ENCODE peak calls at places on chromosomes 16 and 17, in seven cellular contexts. One of them, this sample, is unnamed.
A peak's percentile ranks its signal among the peaks of the same experiment; 100 is the strongest.

GRCh38 chr17:82840431-82840831 is 609 bp upstream of the ZNF750 start:
- DNase-seq in neuronal stem cell: no peak
- DNase-seq in mesendoderm: peak; percentile 28
- DNase-seq in trophoblast cell: no peak
- DNase-seq in H9: no peak
- DNase-seq in IMR-90: no peak
- DNase-seq in H1: no peak
- DNase-seq in this sample: no peak

GRCh38 chr17:48618366-48618896 is 3.3 kb upstream of the HOXB8 start:
- DNase-seq in IMR-90: peak; percentile 79
- DNase-seq in H9: peak; percentile 93
- DNase-seq in mesendoderm: peak; percentile 86
- DNase-seq in neuronal stem cell: peak; percentile 87
- DNase-seq in H1: peak; percentile 95
- DNase-seq in trophoblast cell: peak; percentile 95
- DNase-seq in this sample: peak; percentile 94

GRCh38 chr17:40198576-40198975 is 20.5 kb upstream of the WIPF2 start:
- DNase-seq in trophoblast cell: no peak
- DNase-seq in H9: no peak
- DNase-seq in neuronal stem cell: no peak
- DNase-seq in IMR-90: no peak
- DNase-seq in H1: no peak
- DNase-seq in mesendoderm: no peak
- DNase-seq in this sample: no peak

GRCh38 chr16:64983983-64984382 is 137.9 kb downstream of the CDH11 start:
- DNase-seq in neuronal stem cell: peak; percentile 30
- DNase-seq in trophoblast cell: peak; percentile 0
- DNase-seq in mesendoderm: peak; percentile 85
- DNase-seq in IMR-90: peak; percentile 89
- DNase-seq in H1: peak; percentile 78
- DNase-seq in H9: peak; percentile 77
- DNase-seq in this sample: peak; percentile 92

GRCh38 chr16:87922250-87922871 is 14.0 kb downstream of the CA5A start:
- DNase-seq in trophoblast cell: no peak
- DNase-seq in neuronal stem cell: no peak
- DNase-seq in H9: no peak
- DNase-seq in mesendoderm: no peak
- DNase-seq in H1: no peak
- DNase-seq in IMR-90: no peak
- DNase-seq in this sample: no peak

GRCh38 chr16:9259914-9260608 is 168.6 kb downstream of the HAPSTR1 start:
- DNase-seq in trophoblast cell: peak; percentile 9
- DNase-seq in IMR-90: no peak
- DNase-seq in mesendoderm: no peak
- DNase-seq in H1: no peak
- DNase-seq in neuronal stem cell: no peak
- DNase-seq in H9: no peak
- DNase-seq in this sample: no peak

GRCh38 chr16:26593700-26594099 is 473.0 kb upstream of the C16orf82 start:
- DNase-seq in H1: no peak
- DNase-seq in H9: no peak
- DNase-seq in mesendoderm: no peak
- DNase-seq in IMR-90: no peak
- DNase-seq in trophoblast cell: no peak
- DNase-seq in neuronal stem cell: no peak
- DNase-seq in this sample: no peak

GRCh38 chr16:57765160-57765728 is 29.7 kb downstream of the KATNB1 start:
- DNase-seq in H9: no peak
- DNase-seq in H1: no peak
- DNase-seq in neuronal stem cell: no peak
- DNase-seq in mesendoderm: no peak
- DNase-seq in trophoblast cell: no peak
- DNase-seq in IMR-90: no peak
- DNase-seq in this sample: no peak

GRCh38 chr16:84166796-84167695 is 19.8 kb downstream of the TAF1C start:
- DNase-seq in trophoblast cell: no peak
- DNase-seq in mesendoderm: no peak
- DNase-seq in neuronal stem cell: no peak
- DNase-seq in H9: no peak
- DNase-seq in IMR-90: no peak
- DNase-seq in H1: no peak
- DNase-seq in this sample: no peak

GRCh38 chr17:69779378-69780214 is 295.4 kb upstream of the KCNJ16 start:
- DNase-seq in IMR-90: peak; percentile 90
- DNase-seq in trophoblast cell: no peak
- DNase-seq in mesendoderm: no peak
- DNase-seq in H9: no peak
- DNase-seq in neuronal stem cell: no peak
- DNase-seq in H1: no peak
- DNase-seq in this sample: peak; percentile 37

GRCh38 chr16:87133112-87133850 is 183.9 kb downstream of the C16orf95 start:
- DNase-seq in H1: no peak
- DNase-seq in H9: no peak
- DNase-seq in mesendoderm: no peak
- DNase-seq in neuronal stem cell: no peak
- DNase-seq in trophoblast cell: no peak
- DNase-seq in IMR-90: no peak
- DNase-seq in this sample: no peak

GRCh38 chr17:67992541-67993152 is 3.6 kb downstream of the C17orf58 start:
- DNase-seq in H1: no peak
- DNase-seq in H9: no peak
- DNase-seq in mesendoderm: no peak
- DNase-seq in IMR-90: no peak
- DNase-seq in neuronal stem cell: peak; percentile 4
- DNase-seq in trophoblast cell: peak; percentile 57
- DNase-seq in this sample: no peak

GRCh38 chr17:78999056-78999768 is 10.4 kb downstream of the CANT1 start:
- DNase-seq in H9: no peak
- DNase-seq in H1: no peak
- DNase-seq in IMR-90: no peak
- DNase-seq in trophoblast cell: no peak
- DNase-seq in mesendoderm: no peak
- DNase-seq in neuronal stem cell: no peak
- DNase-seq in this sample: no peak

GRCh38 chr16:49081556-49081955 is 200.1 kb downstream of the CBLN1 start:
- DNase-seq in trophoblast cell: no peak
- DNase-seq in neuronal stem cell: no peak
- DNase-seq in IMR-90: no peak
- DNase-seq in mesendoderm: no peak
- DNase-seq in H9: no peak
- DNase-seq in H1: no peak
- DNase-seq in this sample: no peak

GRCh38 chr16:58885528-58886170 is 151.5 kb upstream of the GOT2 start:
- DNase-seq in IMR-90: no peak
- DNase-seq in trophoblast cell: no peak
- DNase-seq in mesendoderm: no peak
- DNase-seq in H9: no peak
- DNase-seq in H1: no peak
- DNase-seq in neuronal stem cell: no peak
- DNase-seq in this sample: no peak

GRCh38 chr17:50712641-50713296 is 5.1 kb upstream of the ANKRD40 start:
- DNase-seq in trophoblast cell: no peak
- DNase-seq in H1: no peak
- DNase-seq in IMR-90: no peak
- DNase-seq in neuronal stem cell: no peak
- DNase-seq in H9: no peak
- DNase-seq in mesendoderm: no peak
- DNase-seq in this sample: no peak

GRCh38 chr17:28727727-28728363 is 743 bp upstream of the NEK8 start:
- DNase-seq in mesendoderm: peak; percentile 99
- DNase-seq in IMR-90: peak; percentile 48
- DNase-seq in neuronal stem cell: peak; percentile 75
- DNase-seq in H9: peak; percentile 95
- DNase-seq in trophoblast cell: peak; percentile 89
- DNase-seq in H1: peak; percentile 81
- DNase-seq in this sample: peak; percentile 88

GRCh38 chr17:76252040-76252954 is 12.0 kb upstream of the RNF157 start:
- DNase-seq in neuronal stem cell: no peak
- DNase-seq in mesendoderm: no peak
- DNase-seq in H9: no peak
- DNase-seq in IMR-90: peak; percentile 99
- DNase-seq in trophoblast cell: peak; percentile 99
- DNase-seq in H1: no peak
- DNase-seq in this sample: peak; percentile 100

GRCh38 chr17:55265434-55266021 is 768 bp downstream of the HLF start:
- DNase-seq in IMR-90: no peak
- DNase-seq in H9: no peak
- DNase-seq in trophoblast cell: no peak
- DNase-seq in mesendoderm: no peak
- DNase-seq in H1: peak; percentile 52
- DNase-seq in neuronal stem cell: no peak
- DNase-seq in this sample: no peak

GRCh38 chr16:2177561-2177960 is 18.8 kb downstream of the CASKIN1 start:
- DNase-seq in IMR-90: no peak
- DNase-seq in neuronal stem cell: no peak
- DNase-seq in trophoblast cell: no peak
- DNase-seq in H1: no peak
- DNase-seq in mesendoderm: no peak
- DNase-seq in H9: no peak
- DNase-seq in this sample: no peak

GRCh38 chr16:2178321-2179106 is 17.9 kb downstream of the CASKIN1 start:
- DNase-seq in mesendoderm: peak; percentile 82
- DNase-seq in neuronal stem cell: no peak
- DNase-seq in H9: peak; percentile 92
- DNase-seq in trophoblast cell: peak; percentile 39
- DNase-seq in IMR-90: no peak
- DNase-seq in H1: peak; percentile 95
- DNase-seq in this sample: no peak

GRCh38 chr16:2179576-2179975 is 16.8 kb downstream of the CASKIN1 start:
- DNase-seq in IMR-90: no peak
- DNase-seq in trophoblast cell: peak; percentile 63
- DNase-seq in H1: no peak
- DNase-seq in neuronal stem cell: no peak
- DNase-seq in mesendoderm: no peak
- DNase-seq in H9: no peak
- DNase-seq in this sample: no peak

GRCh38 chr16:2180461-2180860 is 15.9 kb downstream of the CASKIN1 start:
- DNase-seq in H1: no peak
- DNase-seq in mesendoderm: no peak
- DNase-seq in neuronal stem cell: no peak
- DNase-seq in IMR-90: no peak
- DNase-seq in trophoblast cell: peak; percentile 97
- DNase-seq in H9: no peak
- DNase-seq in this sample: no peak

GRCh38 chr16:2179107-2179501 is 17.3 kb downstream of the CASKIN1 start:
- DNase-seq in IMR-90: no peak
- DNase-seq in H9: no peak
- DNase-seq in mesendoderm: no peak
- DNase-seq in neuronal stem cell: no peak
- DNase-seq in H1: no peak
- DNase-seq in trophoblast cell: no peak
- DNase-seq in this sample: no peak
- H4K8ac ChIP-seq in IMR-90: no peak overlapping the region
- H4K8ac ChIP-seq in H9: no peak overlapping the region
- H4K8ac ChIP-seq in mesendoderm: no peak overlapping the region
- H4K8ac ChIP-seq in neuronal stem cell: no peak overlapping the region
- H4K8ac ChIP-seq in H1: no peak overlapping the region
- H4K8ac ChIP-seq in trophoblast cell: no peak overlapping the region
- H4K8ac ChIP-seq in this sample: no peak overlapping the region

GRCh38 chr17:16923904-16924700 is 47.8 kb downstream of the TNFRSF13B start:
- DNase-seq in H9: peak; percentile 29
- DNase-seq in H1: no peak
- DNase-seq in neuronal stem cell: no peak
- DNase-seq in IMR-90: no peak
- DNase-seq in mesendoderm: no peak
- DNase-seq in trophoblast cell: no peak
- DNase-seq in this sample: no peak

GRCh38 chr17:16923097-16923903 is 48.6 kb downstream of the TNFRSF13B start:
- DNase-seq in trophoblast cell: no peak
- DNase-seq in IMR-90: no peak
- DNase-seq in H9: no peak
- DNase-seq in H1: no peak
- DNase-seq in mesendoderm: no peak
- DNase-seq in neuronal stem cell: no peak
- DNase-seq in this sample: no peak

GRCh38 chr17:16920628-16921020 is 51.3 kb downstream of the TNFRSF13B start:
- DNase-seq in H1: no peak
- DNase-seq in neuronal stem cell: no peak
- DNase-seq in mesendoderm: no peak
- DNase-seq in trophoblast cell: no peak
- DNase-seq in IMR-90: no peak
- DNase-seq in H9: no peak
- DNase-seq in this sample: no peak

GRCh38 chr17:16924701-16925440 is 47.0 kb downstream of the TNFRSF13B start:
- DNase-seq in mesendoderm: no peak
- DNase-seq in H1: no peak
- DNase-seq in IMR-90: no peak
- DNase-seq in H9: no peak
- DNase-seq in trophoblast cell: no peak
- DNase-seq in neuronal stem cell: no peak
- DNase-seq in this sample: no peak

GRCh38 chr17:16922386-16923096 is 49.4 kb downstream of the TNFRSF13B start:
- DNase-seq in neuronal stem cell: no peak
- DNase-seq in H1: no peak
- DNase-seq in IMR-90: peak; percentile 8
- DNase-seq in H9: no peak
- DNase-seq in trophoblast cell: peak; percentile 10
- DNase-seq in mesendoderm: peak; percentile 47
- DNase-seq in this sample: no peak
- H4K8ac ChIP-seq in neuronal stem cell: no peak overlapping the region
- H4K8ac ChIP-seq in H1: no peak overlapping the region
- H4K8ac ChIP-seq in IMR-90: no peak overlapping the region
- H4K8ac ChIP-seq in H9: no peak overlapping the region
- H4K8ac ChIP-seq in trophoblast cell: no peak overlapping the region
- H4K8ac ChIP-seq in mesendoderm: no peak overlapping the region
- H4K8ac ChIP-seq in this sample: no peak overlapping the region

GRCh38 chr17:37488607-37489196 is 989 bp upstream of the DUSP14 start:
- DNase-seq in IMR-90: peak; percentile 97
- DNase-seq in mesendoderm: peak; percentile 93
- DNase-seq in trophoblast cell: peak; percentile 95
- DNase-seq in neuronal stem cell: peak; percentile 33
- DNase-seq in H1: no peak
- DNase-seq in H9: peak; percentile 94
- DNase-seq in this sample: peak; percentile 96
- H4K8ac ChIP-seq in IMR-90: peak overlapping the region; percentile 50
- H4K8ac ChIP-seq in mesendoderm: no peak overlapping the region
- H4K8ac ChIP-seq in trophoblast cell: no peak overlapping the region
- H4K8ac ChIP-seq in neuronal stem cell: no peak overlapping the region
- H4K8ac ChIP-seq in H1: peak overlapping the region; percentile 41
- H4K8ac ChIP-seq in H9: no peak overlapping the region
- H4K8ac ChIP-seq in this sample: no peak overlapping the region

DNA sequence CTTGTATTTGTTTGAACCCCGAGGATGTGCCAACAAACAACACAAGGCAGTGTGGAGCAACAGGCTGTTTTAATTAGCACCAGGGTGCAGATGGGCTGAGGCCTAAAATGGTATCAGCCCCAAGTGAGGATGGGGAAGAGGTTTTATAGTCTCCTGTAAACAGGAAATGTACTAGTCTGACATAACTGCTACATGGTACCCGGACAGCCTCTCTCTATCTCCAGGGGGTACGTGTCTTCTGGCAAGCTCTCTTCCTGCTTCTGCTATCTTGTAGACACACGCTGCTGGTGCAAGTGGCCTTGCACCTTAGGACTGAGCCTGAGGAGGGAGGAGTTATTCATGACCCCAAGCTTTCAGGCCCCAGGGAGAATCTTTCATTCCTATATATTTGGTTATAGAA is 2451.0 kb downstream of the TP53TG3F start:
- DNase-seq in H1: no peak
- DNase-seq in neuronal stem cell: no peak
- DNase-seq in IMR-90: no peak
- DNase-seq in trophoblast cell: no peak
- DNase-seq in H9: no peak
- DNase-seq in mesendoderm: no peak
- DNase-seq in this sample: no peak
- H4K8ac ChIP-seq in H1: no peak overlapping the region
- H4K8ac ChIP-seq in neuronal stem cell: no peak overlapping the region
- H4K8ac ChIP-seq in IMR-90: no peak overlapping the region
- H4K8ac ChIP-seq in trophoblast cell: no peak overlapping the region
- H4K8ac ChIP-seq in H9: no peak overlapping the region
- H4K8ac ChIP-seq in mesendoderm: no peak overlapping the region
- H4K8ac ChIP-seq in this sample: no peak overlapping the region

This sample was measured in mesenchymal stem cell.